ENCODE peak calls at places on chromosomes 4 and X, in ten cellular contexts. X is cardiac muscle cell, C is heart right ventricle, P is thyroid gland, W is mammary epithelial cell, Q is left lung, G is H1, K is tibial artery, I is body of pancreas, H is endodermal cell. N is an unnamed sample.

GRCh38 chrX:64152857-64153256 is 52.7 kb downstream of the AMER1 start:
- DNase-seq in C (no peak), I (no peak), H (peak; percentile 84), X (no peak), G (peak; percentile 19), K (no peak), P (no peak), Q (no peak), W (no peak), N (no peak)

GRCh38 chr4:87060957-87061356 is 126.1 kb downstream of the AFF1 start:
- DNase-seq in Q (no peak), C (no peak), H (no peak), G (no peak), X (no peak), W (peak; percentile 93), K (no peak), P (no peak), I (no peak), N (no peak)

GRCh38 chr4:90857081-90857820 is 730.1 kb downstream of the CCSER1 start:
- DNase-seq in Q (no peak), X (no peak), I (no peak), W (no peak), H (no peak), K (no peak), P (no peak), G (no peak), C (no peak), N (no peak)

GRCh38 chr4:123547167-123547817 is 150.7 kb downstream of the SPRY1 start:
- DNase-seq in I (peak; percentile 89), X (peak; percentile 34), Q (peak; percentile 84), K (no peak), C (no peak), H (peak; percentile 93), W (peak; percentile 56), P (peak; percentile 82), G (peak; percentile 49), N (no peak)

GRCh38 chr4:182808673-182809416 is 108.3 kb downstream of the DCTD start:
- DNase-seq in G (no peak), C (no peak), Q (no peak), K (no peak), I (no peak), W (no peak), H (no peak), X (no peak), P (no peak), N (no peak)

GRCh38 chrX:14013074-14013473 is 16.6 kb downstream of the GEMIN8 start:
- DNase-seq in I (no peak), X (no peak), W (no peak), H (no peak), P (peak; percentile 28), G (no peak), Q (no peak), C (no peak), K (no peak), N (no peak)

GRCh38 chr4:56139241-56139827 is 190.6 kb downstream of the CEP135 start:
- DNase-seq in K (no peak), I (no peak), H (no peak), Q (no peak), W (no peak), G (no peak), C (no peak), P (no peak), X (peak; percentile 5), N (no peak)

GRCh38 chr4:102754044-102754443 is 6.7 kb downstream of the MANBA start:
- DNase-seq in G (no peak), C (no peak), H (no peak), W (no peak), K (no peak), P (no peak), X (no peak), Q (no peak), I (no peak), N (no peak)

GRCh38 chr4:138401330-138401729 is 159.2 kb upstream of the SLC7A11 start:
- DNase-seq in C (peak; percentile 33), H (no peak), G (no peak), K (no peak), Q (no peak), I (peak; percentile 74), W (no peak), P (peak; percentile 9), X (peak; percentile 38), N (no peak)

GRCh38 chr4:183798249-183798920 is 106.7 kb upstream of the STOX2 start:
- DNase-seq in H (peak; percentile 71), K (no peak), W (peak; percentile 40), P (peak; percentile 45), Q (no peak), G (no peak), I (no peak), C (no peak), X (peak; percentile 44), N (no peak)

GRCh38 chrX:320126-320783 is 1.7 kb upstream of the GTPBP6 start:
- DNase-seq in C (no peak), I (peak; percentile 47), H (no peak), Q (peak; percentile 38), K (peak; percentile 72), P (peak; percentile 17), W (peak; percentile 17), X (no peak), G (no peak), N (no peak)

GRCh38 chr4:38013461-38014366 is 53.5 kb downstream of the PTTG2 start:
- DNase-seq in Q (peak; percentile 49), P (peak; percentile 91), C (peak; percentile 67), X (no peak), I (peak; percentile 86), W (peak; percentile 32), H (no peak), G (no peak), K (peak; percentile 90), N (peak; percentile 59)

GRCh38 chr4:8151165-8151650 is 7.4 kb downstream of the ABLIM2 start:
- DNase-seq in I (no peak), Q (no peak), H (peak; percentile 36), W (no peak), X (no peak), K (no peak), C (no peak), G (no peak), P (no peak), N (no peak)

GRCh38 chr4:125254111-125254510 is 60.6 kb upstream of the FAT4 start:
- DNase-seq in W (peak; percentile 52), P (no peak), K (no peak), C (no peak), H (no peak), X (no peak), Q (no peak), I (no peak), G (no peak), N (no peak)

DNA sequence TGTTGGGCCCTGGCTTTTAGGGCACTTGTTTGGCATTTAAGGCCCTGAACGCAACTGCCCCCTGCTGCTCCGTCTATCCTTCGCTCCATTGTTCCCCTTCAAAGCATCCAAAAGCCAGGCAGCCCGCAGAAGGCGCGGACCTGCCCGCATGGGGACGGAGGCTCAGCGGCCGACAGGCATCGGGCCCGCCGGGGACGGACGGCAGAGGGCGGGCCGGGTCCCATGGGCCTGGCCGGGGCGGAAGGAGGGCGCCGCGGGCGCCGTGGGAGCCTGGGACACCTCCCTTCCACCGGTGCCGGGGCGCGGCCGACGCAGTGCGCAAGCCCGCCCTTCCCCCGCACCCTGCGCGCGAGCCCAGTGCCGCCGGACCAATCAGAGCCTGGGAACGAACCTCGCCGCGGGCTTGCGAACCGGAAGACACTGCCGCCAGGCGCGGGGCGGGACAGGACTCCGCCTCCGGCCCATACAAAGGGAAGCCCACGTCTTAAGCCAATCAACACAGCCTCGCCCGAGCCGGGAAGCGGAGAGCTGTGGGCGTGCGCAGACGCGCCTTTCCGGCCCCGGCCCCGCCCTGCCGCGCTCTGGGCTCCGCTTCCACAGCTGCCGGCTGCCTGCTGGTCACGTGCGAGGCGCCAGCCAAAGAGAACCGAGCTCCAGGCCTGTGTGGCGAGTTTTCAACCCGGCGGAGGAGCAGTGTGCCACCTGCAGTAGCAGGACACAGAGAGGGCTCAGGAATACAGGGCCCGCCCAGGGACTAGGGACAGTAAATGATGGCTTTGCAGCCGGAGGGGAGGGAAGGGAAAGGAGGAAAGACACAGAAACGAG is 2.1 kb upstream of the ARHGAP4 start:
- DNase-seq in G (peak; percentile 87), Q (peak; percentile 97), H (peak; percentile 96), C (peak; percentile 92), P (peak; percentile 95), X (peak; percentile 94), K (peak; percentile 98), I (peak; percentile 97), W (peak; percentile 99), N (peak; percentile 99)
- H3K4me1 ChIP-seq in G (peaks cover 15% of the 10 kb centered on the region), Q (peaks cover 1% of the 10 kb centered on the region), H (no peaks in the 10 kb centered on the region), C (peaks cover 49% of the 10 kb centered on the region), P (peaks cover 4% of the 10 kb centered on the region), X (peaks cover 11% of the 10 kb centered on the region), K (no peaks in the 10 kb centered on the region), I (peaks cover 26% of the 10 kb centered on the region), W (peaks cover 7% of the 10 kb centered on the region), N (peaks cover 20% of the 10 kb centered on the region)

GRCh38 chr4:107599841-107600240 is 120.2 kb downstream of the PAPSS1 start:
- DNase-seq in H (no peak), Q (no peak), P (peak; percentile 77), C (no peak), G (no peak), W (no peak), I (no peak), K (no peak), X (no peak), N (no peak)
- H3K27me3 ChIP-seq in H (no peaks in the 10 kb centered on the region), Q (no peaks in the 10 kb centered on the region), P (no peaks in the 10 kb centered on the region), C (no peaks in the 10 kb centered on the region), G (no peaks in the 10 kb centered on the region), W (no peaks in the 10 kb centered on the region), I (no peaks in the 10 kb centered on the region), K (no peaks in the 10 kb centered on the region), X (no peaks in the 10 kb centered on the region), N (no peaks in the 10 kb centered on the region)

GRCh38 chr4:179353791-179354190 is 1911.6 kb upstream of the AGA start:
- DNase-seq in X (no peak), G (no peak), I (no peak), Q (no peak), H (no peak), K (no peak), P (no peak), W (no peak), C (no peak), N (no peak)
- H3K4me1 ChIP-seq in X (peaks cover 4% of the 10 kb centered on the region), G (no peaks in the 10 kb centered on the region), I (no peaks in the 10 kb centered on the region), Q (no peaks in the 10 kb centered on the region), H (no peaks in the 10 kb centered on the region), K (no peaks in the 10 kb centered on the region), P (no peaks in the 10 kb centered on the region), W (no peaks in the 10 kb centered on the region), C (no peaks in the 10 kb centered on the region), N (no peaks in the 10 kb centered on the region)

GRCh38 chrX:132119283-132119682 is 8.5 kb downstream of the FRMD7 start:
- DNase-seq in X (no peak), I (no peak), K (no peak), C (no peak), W (peak; percentile 34), P (no peak), G (no peak), Q (no peak), H (no peak), N (no peak)

GRCh38 chrX:132114607-132115006 is 13.2 kb downstream of the FRMD7 start:
- DNase-seq in I (no peak), P (no peak), Q (no peak), X (no peak), H (no peak), G (no peak), C (no peak), W (no peak), K (no peak), N (no peak)

GRCh38 chrX:132118361-132118760 is 9.5 kb downstream of the FRMD7 start:
- DNase-seq in P (no peak), W (no peak), H (peak; percentile 56), K (no peak), G (no peak), I (no peak), Q (no peak), X (no peak), C (no peak), N (no peak)

GRCh38 chrX:132120913-132121312 is 6.9 kb downstream of the FRMD7 start:
- DNase-seq in P (no peak), W (no peak), Q (no peak), H (no peak), I (no peak), G (no peak), K (no peak), X (no peak), C (no peak), N (no peak)

GRCh38 chrX:132119821-132120220 is 8.0 kb downstream of the FRMD7 start:
- DNase-seq in C (no peak), K (no peak), Q (no peak), H (peak; percentile 77), I (no peak), W (peak; percentile 19), P (no peak), X (no peak), G (no peak), N (no peak)
- H3K27me3 ChIP-seq in C (no peaks in the 10 kb centered on the region), K (no peaks in the 10 kb centered on the region), Q (no peaks in the 10 kb centered on the region), H (no peaks in the 10 kb centered on the region), I (no peaks in the 10 kb centered on the region), W (no peaks in the 10 kb centered on the region), P (no peaks in the 10 kb centered on the region), X (no peaks in the 10 kb centered on the region), G (no peaks in the 10 kb centered on the region), N (no peaks in the 10 kb centered on the region)

N was measured in A673.